ENCODE peak calls at places on chromosomes 5 and 9, in ten cellular contexts. One of them, this sample, is unnamed.

GRCh38 chr9:93090091-93090655 is 5.8 kb upstream of the CARD19 start:
- DNase-seq in mesothelial cell of epicardium: no peak
- DNase-seq in endothelial cell: no peak
- DNase-seq in Calu3: no peak
- DNase-seq in brain microvascular endothelial cell: no peak
- DNase-seq in fibroblast of pulmonary artery: no peak
- DNase-seq in fibroblast of lung: no peak
- DNase-seq in neural crest cell: no peak
- DNase-seq in CD14-positive monocyte: no peak
- DNase-seq in foreskin keratinocyte: no peak
- DNase-seq in this sample: no peak

GRCh38 chr9:6433405-6433804 is 20.4 kb downstream of the UHRF2 start:
- DNase-seq in CD14-positive monocyte: no peak
- DNase-seq in fibroblast of pulmonary artery: peak
- DNase-seq in Calu3: no peak
- DNase-seq in fibroblast of lung: peak
- DNase-seq in mesothelial cell of epicardium: no peak
- DNase-seq in brain microvascular endothelial cell: no peak
- DNase-seq in foreskin keratinocyte: peak
- DNase-seq in neural crest cell: no peak
- DNase-seq in endothelial cell: no peak
- DNase-seq in this sample: peak

GRCh38 chr9:127805620-127806019 is 2.9 kb downstream of the FPGS start:
- DNase-seq in mesothelial cell of epicardium: no peak
- DNase-seq in CD14-positive monocyte: no peak
- DNase-seq in fibroblast of lung: peak
- DNase-seq in fibroblast of pulmonary artery: peak
- DNase-seq in brain microvascular endothelial cell: no peak
- DNase-seq in Calu3: peak
- DNase-seq in foreskin keratinocyte: no peak
- DNase-seq in endothelial cell: peak
- DNase-seq in neural crest cell: peak
- DNase-seq in this sample: peak

GRCh38 chr9:118575341-118576070 is 793.7 kb downstream of the BRINP1 start:
- DNase-seq in brain microvascular endothelial cell: no peak
- DNase-seq in endothelial cell: no peak
- DNase-seq in mesothelial cell of epicardium: no peak
- DNase-seq in CD14-positive monocyte: no peak
- DNase-seq in fibroblast of lung: no peak
- DNase-seq in neural crest cell: no peak
- DNase-seq in Calu3: no peak
- DNase-seq in fibroblast of pulmonary artery: no peak
- DNase-seq in foreskin keratinocyte: no peak
- DNase-seq in this sample: no peak

GRCh38 chr5:142843029-142843905 is 73.1 kb downstream of the ARHGAP26 start:
- DNase-seq in endothelial cell: no peak
- DNase-seq in fibroblast of pulmonary artery: no peak
- DNase-seq in brain microvascular endothelial cell: no peak
- DNase-seq in neural crest cell: no peak
- DNase-seq in CD14-positive monocyte: no peak
- DNase-seq in mesothelial cell of epicardium: no peak
- DNase-seq in Calu3: no peak
- DNase-seq in foreskin keratinocyte: no peak
- DNase-seq in fibroblast of lung: no peak
- DNase-seq in this sample: no peak

GRCh38 chr5:82591021-82591515 is 312.9 kb upstream of the RPS23 start:
- DNase-seq in endothelial cell: no peak
- DNase-seq in fibroblast of lung: no peak
- DNase-seq in Calu3: no peak
- DNase-seq in foreskin keratinocyte: no peak
- DNase-seq in neural crest cell: no peak
- DNase-seq in mesothelial cell of epicardium: no peak
- DNase-seq in fibroblast of pulmonary artery: no peak
- DNase-seq in brain microvascular endothelial cell: no peak
- DNase-seq in CD14-positive monocyte: no peak
- DNase-seq in this sample: no peak

GRCh38 chr5:8875722-8876121 is 670.2 kb downstream of the SEMA5A start:
- DNase-seq in brain microvascular endothelial cell: no peak
- DNase-seq in mesothelial cell of epicardium: no peak
- DNase-seq in fibroblast of pulmonary artery: no peak
- DNase-seq in neural crest cell: no peak
- DNase-seq in foreskin keratinocyte: no peak
- DNase-seq in CD14-positive monocyte: no peak
- DNase-seq in endothelial cell: no peak
- DNase-seq in fibroblast of lung: no peak
- DNase-seq in Calu3: no peak
- DNase-seq in this sample: no peak

GRCh38 chr9:108673386-108673785 is 182.4 kb downstream of the ACTL7B start:
- DNase-seq in Calu3: no peak
- DNase-seq in mesothelial cell of epicardium: no peak
- DNase-seq in endothelial cell: no peak
- DNase-seq in fibroblast of pulmonary artery: no peak
- DNase-seq in brain microvascular endothelial cell: peak
- DNase-seq in foreskin keratinocyte: peak
- DNase-seq in neural crest cell: no peak
- DNase-seq in fibroblast of lung: no peak
- DNase-seq in CD14-positive monocyte: no peak
- DNase-seq in this sample: peak

GRCh38 chr9:79817469-79818004 is 245.8 kb downstream of the TLE4 start:
- DNase-seq in Calu3: no peak
- DNase-seq in brain microvascular endothelial cell: peak
- DNase-seq in mesothelial cell of epicardium: no peak
- DNase-seq in fibroblast of lung: no peak
- DNase-seq in endothelial cell: peak
- DNase-seq in fibroblast of pulmonary artery: no peak
- DNase-seq in foreskin keratinocyte: no peak
- DNase-seq in neural crest cell: no peak
- DNase-seq in CD14-positive monocyte: no peak
- DNase-seq in this sample: no peak

GRCh38 chr5:74866653-74867162 is 521 bp upstream of the FAM169A start:
- DNase-seq in neural crest cell: peak
- DNase-seq in foreskin keratinocyte: no peak
- DNase-seq in CD14-positive monocyte: no peak
- DNase-seq in fibroblast of lung: no peak
- DNase-seq in fibroblast of pulmonary artery: no peak
- DNase-seq in brain microvascular endothelial cell: no peak
- DNase-seq in Calu3: peak
- DNase-seq in endothelial cell: peak
- DNase-seq in mesothelial cell of epicardium: no peak
- DNase-seq in this sample: no peak

GRCh38 chr9:37083654-37084053 is 36.7 kb upstream of the ZCCHC7 start:
- DNase-seq in mesothelial cell of epicardium: no peak
- DNase-seq in fibroblast of lung: no peak
- DNase-seq in brain microvascular endothelial cell: no peak
- DNase-seq in foreskin keratinocyte: no peak
- DNase-seq in Calu3: no peak
- DNase-seq in neural crest cell: no peak
- DNase-seq in endothelial cell: no peak
- DNase-seq in CD14-positive monocyte: no peak
- DNase-seq in fibroblast of pulmonary artery: no peak
- DNase-seq in this sample: no peak

GRCh38 chr5:7533941-7534340 is 138.0 kb downstream of the ADCY2 start:
- DNase-seq in foreskin keratinocyte: no peak
- DNase-seq in CD14-positive monocyte: no peak
- DNase-seq in fibroblast of pulmonary artery: no peak
- DNase-seq in brain microvascular endothelial cell: no peak
- DNase-seq in fibroblast of lung: no peak
- DNase-seq in neural crest cell: no peak
- DNase-seq in Calu3: no peak
- DNase-seq in endothelial cell: no peak
- DNase-seq in mesothelial cell of epicardium: no peak
- DNase-seq in this sample: no peak
- TF ChIP-seq CTCF in foreskin keratinocyte: no peak
- TF ChIP-seq CTCF in CD14-positive monocyte: no peak
- TF ChIP-seq CTCF in fibroblast of pulmonary artery: no peak
- TF ChIP-seq CTCF in brain microvascular endothelial cell: no peak
- TF ChIP-seq CTCF in fibroblast of lung: no peak
- TF ChIP-seq CTCF in neural crest cell: no peak
- TF ChIP-seq CTCF in Calu3: no peak
- TF ChIP-seq CTCF in endothelial cell: no peak
- TF ChIP-seq CTCF in mesothelial cell of epicardium: no peak
- TF ChIP-seq CTCF in this sample: no peak

GRCh38 chr9:133877327-133877726 is 114.8 kb downstream of the VAV2 start:
- DNase-seq in endothelial cell: no peak
- DNase-seq in CD14-positive monocyte: no peak
- DNase-seq in fibroblast of pulmonary artery: no peak
- DNase-seq in brain microvascular endothelial cell: no peak
- DNase-seq in fibroblast of lung: no peak
- DNase-seq in Calu3: no peak
- DNase-seq in foreskin keratinocyte: no peak
- DNase-seq in neural crest cell: no peak
- DNase-seq in mesothelial cell of epicardium: no peak
- DNase-seq in this sample: no peak

GRCh38 chr9:133876836-133877235 is 115.3 kb downstream of the VAV2 start:
- DNase-seq in CD14-positive monocyte: no peak
- DNase-seq in brain microvascular endothelial cell: no peak
- DNase-seq in mesothelial cell of epicardium: no peak
- DNase-seq in foreskin keratinocyte: no peak
- DNase-seq in Calu3: no peak
- DNase-seq in neural crest cell: no peak
- DNase-seq in fibroblast of lung: no peak
- DNase-seq in endothelial cell: no peak
- DNase-seq in fibroblast of pulmonary artery: no peak
- DNase-seq in this sample: peak

GRCh38 chr9:133875131-133875530 is 117.0 kb downstream of the VAV2 start:
- DNase-seq in brain microvascular endothelial cell: no peak
- DNase-seq in fibroblast of pulmonary artery: no peak
- DNase-seq in Calu3: no peak
- DNase-seq in CD14-positive monocyte: no peak
- DNase-seq in neural crest cell: no peak
- DNase-seq in foreskin keratinocyte: no peak
- DNase-seq in mesothelial cell of epicardium: no peak
- DNase-seq in fibroblast of lung: no peak
- DNase-seq in endothelial cell: no peak
- DNase-seq in this sample: no peak

GRCh38 chr9:133874659-133875058 is 117.5 kb downstream of the VAV2 start:
- DNase-seq in neural crest cell: no peak
- DNase-seq in fibroblast of pulmonary artery: no peak
- DNase-seq in foreskin keratinocyte: no peak
- DNase-seq in Calu3: no peak
- DNase-seq in endothelial cell: no peak
- DNase-seq in mesothelial cell of epicardium: no peak
- DNase-seq in brain microvascular endothelial cell: no peak
- DNase-seq in fibroblast of lung: no peak
- DNase-seq in CD14-positive monocyte: no peak
- DNase-seq in this sample: no peak

DNA sequence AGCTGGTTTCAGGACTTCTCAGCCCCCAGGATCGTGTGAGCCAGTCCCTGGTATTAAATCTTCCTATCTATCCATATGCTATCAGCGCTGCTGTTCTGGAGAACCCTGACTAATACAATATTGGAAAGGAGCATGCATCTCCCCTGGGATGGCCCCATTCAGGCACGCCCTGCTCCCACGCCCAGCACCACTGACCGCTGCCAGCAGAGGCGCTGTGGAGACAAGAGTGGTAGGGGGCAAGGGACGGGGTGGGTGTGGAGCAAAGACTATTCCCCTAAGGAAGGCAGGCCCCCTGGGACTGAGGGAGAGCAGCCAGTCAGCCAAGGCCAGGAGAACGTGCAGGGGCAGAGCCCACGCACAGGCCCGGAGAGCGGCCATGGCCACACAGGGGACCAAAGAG is 116.0 kb downstream of the VAV2 start:
- DNase-seq in mesothelial cell of epicardium: no peak
- DNase-seq in Calu3: peak
- DNase-seq in foreskin keratinocyte: no peak
- DNase-seq in fibroblast of pulmonary artery: no peak
- DNase-seq in endothelial cell: peak
- DNase-seq in CD14-positive monocyte: no peak
- DNase-seq in neural crest cell: peak
- DNase-seq in brain microvascular endothelial cell: no peak
- DNase-seq in fibroblast of lung: no peak
- DNase-seq in this sample: peak
- TF ChIP-seq CTCF in mesothelial cell of epicardium: peak
- TF ChIP-seq CTCF in Calu3: peak
- TF ChIP-seq CTCF in foreskin keratinocyte: peak
- TF ChIP-seq CTCF in fibroblast of pulmonary artery: peak
- TF ChIP-seq CTCF in endothelial cell: peak
- TF ChIP-seq CTCF in CD14-positive monocyte: no peak
- TF ChIP-seq CTCF in neural crest cell: peak
- TF ChIP-seq CTCF in brain microvascular endothelial cell: peak
- TF ChIP-seq CTCF in fibroblast of lung: peak
- TF ChIP-seq CTCF in this sample: peak

DNA sequence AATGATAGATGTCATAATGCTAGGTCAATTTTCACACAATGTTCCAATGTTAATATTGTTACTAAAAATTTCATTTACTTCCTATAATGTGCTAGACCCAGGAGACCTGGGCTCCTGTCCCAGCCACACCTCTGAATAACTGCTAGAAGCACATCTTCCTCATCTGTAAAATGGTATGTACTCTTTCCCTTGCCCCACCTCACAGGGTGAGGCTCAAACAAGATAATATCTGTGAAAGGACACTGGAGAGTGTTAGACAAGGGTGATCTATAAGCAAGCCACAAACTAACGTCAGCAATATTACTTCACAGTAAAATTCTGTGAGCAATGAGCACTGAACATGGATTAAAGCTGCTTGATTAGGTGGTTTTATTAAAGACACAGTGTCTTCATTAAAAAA is 186.4 kb downstream of the EPB41L4A start:
- DNase-seq in neural crest cell: no peak
- DNase-seq in fibroblast of pulmonary artery: no peak
- DNase-seq in foreskin keratinocyte: no peak
- DNase-seq in brain microvascular endothelial cell: no peak
- DNase-seq in CD14-positive monocyte: no peak
- DNase-seq in Calu3: no peak
- DNase-seq in endothelial cell: no peak
- DNase-seq in mesothelial cell of epicardium: no peak
- DNase-seq in fibroblast of lung: no peak
- DNase-seq in this sample: peak
- TF ChIP-seq CTCF in neural crest cell: no peak
- TF ChIP-seq CTCF in fibroblast of pulmonary artery: no peak
- TF ChIP-seq CTCF in foreskin keratinocyte: no peak
- TF ChIP-seq CTCF in brain microvascular endothelial cell: no peak
- TF ChIP-seq CTCF in CD14-positive monocyte: no peak
- TF ChIP-seq CTCF in Calu3: no peak
- TF ChIP-seq CTCF in endothelial cell: no peak
- TF ChIP-seq CTCF in mesothelial cell of epicardium: no peak
- TF ChIP-seq CTCF in fibroblast of lung: no peak
- TF ChIP-seq CTCF in this sample: no peak

DNA sequence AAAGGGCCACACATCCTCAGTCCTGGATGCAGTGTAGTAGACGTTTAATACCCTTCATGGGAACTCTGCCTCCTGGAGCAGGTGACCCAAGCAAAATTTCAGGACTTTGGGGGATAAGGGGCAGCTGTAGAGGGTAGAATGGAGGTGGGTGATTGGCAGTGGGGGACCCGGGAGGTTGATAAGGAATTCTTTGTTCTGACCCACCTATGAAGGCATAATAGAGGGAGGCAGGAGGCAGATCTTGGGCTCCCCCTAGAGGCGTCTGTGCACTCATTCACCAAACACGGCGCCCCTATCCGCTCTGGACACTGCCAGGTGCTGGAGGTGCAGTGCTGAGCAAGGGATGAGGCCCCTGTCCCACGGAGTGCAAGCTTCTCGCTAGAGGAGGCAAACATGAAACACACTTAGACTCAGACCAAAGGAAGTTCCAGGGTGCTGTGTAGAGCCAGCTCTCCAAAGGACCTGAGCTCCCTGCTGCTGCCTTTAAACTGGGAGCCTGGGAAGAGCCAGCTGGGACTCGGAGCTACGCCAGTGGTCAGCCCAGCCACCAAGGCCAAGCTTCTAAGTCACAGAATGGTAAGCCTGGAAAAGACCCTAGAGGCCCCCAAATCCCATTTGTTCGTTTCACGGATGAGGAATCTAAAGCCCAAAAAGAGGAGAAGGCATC is 7.7 kb downstream of the IL17B start:
- DNase-seq in neural crest cell: peak
- DNase-seq in brain microvascular endothelial cell: peak
- DNase-seq in foreskin keratinocyte: no peak
- DNase-seq in endothelial cell: peak
- DNase-seq in fibroblast of lung: peak
- DNase-seq in mesothelial cell of epicardium: peak
- DNase-seq in Calu3: peak
- DNase-seq in CD14-positive monocyte: no peak
- DNase-seq in fibroblast of pulmonary artery: peak
- DNase-seq in this sample: peak
- TF ChIP-seq CTCF in neural crest cell: peak
- TF ChIP-seq CTCF in brain microvascular endothelial cell: peak
- TF ChIP-seq CTCF in foreskin keratinocyte: peak
- TF ChIP-seq CTCF in endothelial cell: peak
- TF ChIP-seq CTCF in fibroblast of lung: peak
- TF ChIP-seq CTCF in mesothelial cell of epicardium: peak
- TF ChIP-seq CTCF in Calu3: peak
- TF ChIP-seq CTCF in CD14-positive monocyte: peak
- TF ChIP-seq CTCF in fibroblast of pulmonary artery: peak
- TF ChIP-seq CTCF in this sample: peak

This sample was measured in MCF 10A.